ENCODE peak calls at places on chromosomes 13 and 19, in eight cellular contexts. One of them, this sample, is unnamed.

GRCh38 chr13:98782654-98783053 is 30.2 kb upstream of the SLC15A1 start:
- DNase-seq in activated T-helper 1 cell treated with Interleukin-2 at 50 U/mL for 16 hours: no peak
- DNase-seq in heart right ventricle: no peak
- DNase-seq in nephron progenitor cell: no peak
- DNase-seq in T1000: no peak
- DNase-seq in AML-193: no peak
- DNase-seq in smooth muscle cell of the brain vasculature: no peak
- DNase-seq in HCT116: no peak
- DNase-seq in this sample: no peak

GRCh38 chr19:33551676-33552075 is 30.1 kb upstream of the PEPD start:
- DNase-seq in activated T-helper 1 cell treated with Interleukin-2 at 50 U/mL for 16 hours: no peak
- DNase-seq in heart right ventricle: no peak
- DNase-seq in nephron progenitor cell: no peak
- DNase-seq in T1000: no peak
- DNase-seq in AML-193: no peak
- DNase-seq in smooth muscle cell of the brain vasculature: no peak
- DNase-seq in HCT116: no peak
- DNase-seq in this sample: no peak

GRCh38 chr19:19361075-19361594 is 40.5 kb downstream of the MAU2 start:
- DNase-seq in activated T-helper 1 cell treated with Interleukin-2 at 50 U/mL for 16 hours: peak
- DNase-seq in heart right ventricle: peak
- DNase-seq in nephron progenitor cell: peak
- DNase-seq in T1000: peak
- DNase-seq in AML-193: peak
- DNase-seq in smooth muscle cell of the brain vasculature: peak
- DNase-seq in HCT116: peak
- DNase-seq in this sample: peak

GRCh38 chr19:11423804-11424318 is 4.7 kb upstream of the RGL3 start:
- DNase-seq in activated T-helper 1 cell treated with Interleukin-2 at 50 U/mL for 16 hours: no peak
- DNase-seq in heart right ventricle: no peak
- DNase-seq in nephron progenitor cell: no peak
- DNase-seq in T1000: no peak
- DNase-seq in AML-193: no peak
- DNase-seq in smooth muscle cell of the brain vasculature: no peak
- DNase-seq in HCT116: no peak
- DNase-seq in this sample: no peak

GRCh38 chr13:72025836-72026235 is 158.8 kb upstream of the DACH1 start:
- DNase-seq in activated T-helper 1 cell treated with Interleukin-2 at 50 U/mL for 16 hours: no peak
- DNase-seq in heart right ventricle: no peak
- DNase-seq in nephron progenitor cell: no peak
- DNase-seq in T1000: no peak
- DNase-seq in AML-193: no peak
- DNase-seq in smooth muscle cell of the brain vasculature: no peak
- DNase-seq in HCT116: no peak
- DNase-seq in this sample: no peak

GRCh38 chr13:106318941-106319411 is 216.5 kb downstream of the EFNB2 start:
- DNase-seq in activated T-helper 1 cell treated with Interleukin-2 at 50 U/mL for 16 hours: no peak
- DNase-seq in heart right ventricle: no peak
- DNase-seq in nephron progenitor cell: no peak
- DNase-seq in T1000: peak
- DNase-seq in AML-193: no peak
- DNase-seq in smooth muscle cell of the brain vasculature: peak
- DNase-seq in HCT116: peak
- DNase-seq in this sample: no peak

GRCh38 chr19:54549224-54549623 is 24.4 kb upstream of the LILRA2 start:
- DNase-seq in activated T-helper 1 cell treated with Interleukin-2 at 50 U/mL for 16 hours: no peak
- DNase-seq in heart right ventricle: no peak
- DNase-seq in nephron progenitor cell: no peak
- DNase-seq in T1000: no peak
- DNase-seq in AML-193: no peak
- DNase-seq in smooth muscle cell of the brain vasculature: no peak
- DNase-seq in HCT116: no peak
- DNase-seq in this sample: no peak

GRCh38 chr13:36673838-36674326 is at the start of gene SERTM1:
- DNase-seq in activated T-helper 1 cell treated with Interleukin-2 at 50 U/mL for 16 hours: no peak
- DNase-seq in heart right ventricle: no peak
- DNase-seq in nephron progenitor cell: peak
- DNase-seq in T1000: peak
- DNase-seq in AML-193: no peak
- DNase-seq in smooth muscle cell of the brain vasculature: peak
- DNase-seq in HCT116: no peak
- DNase-seq in this sample: no peak

GRCh38 chr13:74765955-74766354 is 631.8 kb upstream of the KLF12 start:
- DNase-seq in activated T-helper 1 cell treated with Interleukin-2 at 50 U/mL for 16 hours: no peak
- DNase-seq in heart right ventricle: no peak
- DNase-seq in nephron progenitor cell: no peak
- DNase-seq in T1000: no peak
- DNase-seq in AML-193: no peak
- DNase-seq in smooth muscle cell of the brain vasculature: no peak
- DNase-seq in HCT116: no peak
- DNase-seq in this sample: no peak

GRCh38 chr13:109204252-109204651 is 574.8 kb downstream of the MYO16 start:
- DNase-seq in activated T-helper 1 cell treated with Interleukin-2 at 50 U/mL for 16 hours: no peak
- DNase-seq in heart right ventricle: no peak
- DNase-seq in nephron progenitor cell: no peak
- DNase-seq in T1000: no peak
- DNase-seq in AML-193: no peak
- DNase-seq in smooth muscle cell of the brain vasculature: no peak
- DNase-seq in HCT116: no peak
- DNase-seq in this sample: no peak

GRCh38 chr19:9991425-9992191 is 18.7 kb downstream of the COL5A3 start:
- DNase-seq in activated T-helper 1 cell treated with Interleukin-2 at 50 U/mL for 16 hours: no peak
- DNase-seq in heart right ventricle: no peak
- DNase-seq in nephron progenitor cell: peak
- DNase-seq in T1000: no peak
- DNase-seq in AML-193: no peak
- DNase-seq in smooth muscle cell of the brain vasculature: no peak
- DNase-seq in HCT116: no peak
- DNase-seq in this sample: no peak

GRCh38 chr13:52615817-52616216 is 26.4 kb upstream of the HNRNPA1L2 start:
- DNase-seq in activated T-helper 1 cell treated with Interleukin-2 at 50 U/mL for 16 hours: no peak
- DNase-seq in heart right ventricle: no peak
- DNase-seq in nephron progenitor cell: no peak
- DNase-seq in T1000: no peak
- DNase-seq in AML-193: no peak
- DNase-seq in smooth muscle cell of the brain vasculature: no peak
- DNase-seq in HCT116: no peak
- DNase-seq in this sample: no peak

GRCh38 chr19:51948979-51949378 is 21.7 kb downstream of the ZNF613 start:
- DNase-seq in activated T-helper 1 cell treated with Interleukin-2 at 50 U/mL for 16 hours: no peak
- DNase-seq in heart right ventricle: peak
- DNase-seq in nephron progenitor cell: no peak
- DNase-seq in T1000: peak
- DNase-seq in AML-193: no peak
- DNase-seq in smooth muscle cell of the brain vasculature: no peak
- DNase-seq in HCT116: no peak
- DNase-seq in this sample: no peak

GRCh38 chr19:47398707-47399106 is 20.6 kb downstream of the MEIS3 start:
- DNase-seq in activated T-helper 1 cell treated with Interleukin-2 at 50 U/mL for 16 hours: no peak
- DNase-seq in heart right ventricle: no peak
- DNase-seq in nephron progenitor cell: peak
- DNase-seq in T1000: no peak
- DNase-seq in AML-193: no peak
- DNase-seq in smooth muscle cell of the brain vasculature: no peak
- DNase-seq in HCT116: no peak
- DNase-seq in this sample: no peak

GRCh38 chr13:114089341-114089740 is 43.1 kb downstream of the RASA3 start:
- DNase-seq in activated T-helper 1 cell treated with Interleukin-2 at 50 U/mL for 16 hours: no peak
- DNase-seq in heart right ventricle: no peak
- DNase-seq in nephron progenitor cell: no peak
- DNase-seq in T1000: no peak
- DNase-seq in AML-193: no peak
- DNase-seq in smooth muscle cell of the brain vasculature: no peak
- DNase-seq in HCT116: no peak
- DNase-seq in this sample: no peak

GRCh38 chr19:34220472-34221063 is 33.8 kb upstream of the GARRE1 start:
- DNase-seq in activated T-helper 1 cell treated with Interleukin-2 at 50 U/mL for 16 hours: no peak
- DNase-seq in heart right ventricle: peak
- DNase-seq in nephron progenitor cell: peak
- DNase-seq in T1000: no peak
- DNase-seq in AML-193: peak
- DNase-seq in smooth muscle cell of the brain vasculature: peak
- DNase-seq in HCT116: peak
- DNase-seq in this sample: peak

GRCh38 chr13:106471957-106472543 is 63.4 kb downstream of the EFNB2 start:
- DNase-seq in activated T-helper 1 cell treated with Interleukin-2 at 50 U/mL for 16 hours: no peak
- DNase-seq in heart right ventricle: peak
- DNase-seq in nephron progenitor cell: no peak
- DNase-seq in T1000: peak
- DNase-seq in AML-193: no peak
- DNase-seq in smooth muscle cell of the brain vasculature: no peak
- DNase-seq in HCT116: peak
- DNase-seq in this sample: no peak

GRCh38 chr19:58181902-58182576 is 822 bp upstream of the ZNF274 start:
- DNase-seq in activated T-helper 1 cell treated with Interleukin-2 at 50 U/mL for 16 hours: peak
- DNase-seq in heart right ventricle: peak
- DNase-seq in nephron progenitor cell: peak
- DNase-seq in T1000: peak
- DNase-seq in AML-193: peak
- DNase-seq in smooth muscle cell of the brain vasculature: no peak
- DNase-seq in HCT116: no peak
- DNase-seq in this sample: peak

GRCh38 chr13:32669030-32669646 is 82.9 kb downstream of the PDS5B start:
- DNase-seq in activated T-helper 1 cell treated with Interleukin-2 at 50 U/mL for 16 hours: no peak
- DNase-seq in heart right ventricle: no peak
- DNase-seq in nephron progenitor cell: no peak
- DNase-seq in T1000: no peak
- DNase-seq in AML-193: peak
- DNase-seq in smooth muscle cell of the brain vasculature: peak
- DNase-seq in HCT116: peak
- DNase-seq in this sample: peak

GRCh38 chr13:106532111-106532929 is 3.1 kb downstream of the EFNB2 start:
- DNase-seq in activated T-helper 1 cell treated with Interleukin-2 at 50 U/mL for 16 hours: no peak
- DNase-seq in heart right ventricle: no peak
- DNase-seq in nephron progenitor cell: no peak
- DNase-seq in T1000: no peak
- DNase-seq in AML-193: no peak
- DNase-seq in smooth muscle cell of the brain vasculature: no peak
- DNase-seq in HCT116: no peak
- DNase-seq in this sample: no peak

GRCh38 chr13:30382836-30383525 is 39.3 kb upstream of the UBE2L5 start:
- DNase-seq in activated T-helper 1 cell treated with Interleukin-2 at 50 U/mL for 16 hours: no peak
- DNase-seq in heart right ventricle: no peak
- DNase-seq in nephron progenitor cell: no peak
- DNase-seq in T1000: no peak
- DNase-seq in AML-193: no peak
- DNase-seq in smooth muscle cell of the brain vasculature: no peak
- DNase-seq in HCT116: no peak
- DNase-seq in this sample: no peak

GRCh38 chr19:41816761-41817160 is 20.4 kb downstream of the CEACAM3 start:
- DNase-seq in activated T-helper 1 cell treated with Interleukin-2 at 50 U/mL for 16 hours: no peak
- DNase-seq in heart right ventricle: no peak
- DNase-seq in nephron progenitor cell: no peak
- DNase-seq in T1000: no peak
- DNase-seq in AML-193: no peak
- DNase-seq in smooth muscle cell of the brain vasculature: no peak
- DNase-seq in HCT116: no peak
- DNase-seq in this sample: no peak

GRCh38 chr19:40693150-40693788 is 2.8 kb upstream of the NUMBL start:
- DNase-seq in activated T-helper 1 cell treated with Interleukin-2 at 50 U/mL for 16 hours: no peak
- DNase-seq in heart right ventricle: no peak
- DNase-seq in nephron progenitor cell: no peak
- DNase-seq in T1000: no peak
- DNase-seq in AML-193: no peak
- DNase-seq in smooth muscle cell of the brain vasculature: no peak
- DNase-seq in HCT116: no peak
- DNase-seq in this sample: no peak

GRCh38 chr13:20721454-20722357 is 18.2 kb downstream of the IL17D start:
- DNase-seq in activated T-helper 1 cell treated with Interleukin-2 at 50 U/mL for 16 hours: no peak
- DNase-seq in heart right ventricle: peak
- DNase-seq in nephron progenitor cell: peak
- DNase-seq in T1000: no peak
- DNase-seq in AML-193: no peak
- DNase-seq in smooth muscle cell of the brain vasculature: no peak
- DNase-seq in HCT116: no peak
- DNase-seq in this sample: no peak

GRCh38 chr13:103188688-103189326 is 122.6 kb upstream of the SLC10A2 start:
- DNase-seq in activated T-helper 1 cell treated with Interleukin-2 at 50 U/mL for 16 hours: no peak
- DNase-seq in heart right ventricle: no peak
- DNase-seq in nephron progenitor cell: no peak
- DNase-seq in T1000: no peak
- DNase-seq in AML-193: peak
- DNase-seq in smooth muscle cell of the brain vasculature: no peak
- DNase-seq in HCT116: no peak
- DNase-seq in this sample: no peak

GRCh38 chr13:30340367-30341184 is 33.2 kb upstream of the KATNAL1 start:
- DNase-seq in activated T-helper 1 cell treated with Interleukin-2 at 50 U/mL for 16 hours: no peak
- DNase-seq in heart right ventricle: peak
- DNase-seq in nephron progenitor cell: no peak
- DNase-seq in T1000: no peak
- DNase-seq in AML-193: peak
- DNase-seq in smooth muscle cell of the brain vasculature: peak
- DNase-seq in HCT116: peak
- DNase-seq in this sample: no peak

GRCh38 chr13:99218545-99218944 is 17.9 kb downstream of the UBAC2 start:
- DNase-seq in activated T-helper 1 cell treated with Interleukin-2 at 50 U/mL for 16 hours: no peak
- DNase-seq in heart right ventricle: peak
- DNase-seq in nephron progenitor cell: peak
- DNase-seq in T1000: no peak
- DNase-seq in AML-193: no peak
- DNase-seq in smooth muscle cell of the brain vasculature: no peak
- DNase-seq in HCT116: no peak
- DNase-seq in this sample: no peak

GRCh38 chr19:40803857-40804782 is 5.1 kb downstream of the EGLN2 start:
- DNase-seq in activated T-helper 1 cell treated with Interleukin-2 at 50 U/mL for 16 hours: peak
- DNase-seq in heart right ventricle: peak
- DNase-seq in nephron progenitor cell: no peak
- DNase-seq in T1000: no peak
- DNase-seq in AML-193: no peak
- DNase-seq in smooth muscle cell of the brain vasculature: no peak
- DNase-seq in HCT116: no peak
- DNase-seq in this sample: peak

This sample was measured in CD8-positive, alpha-beta memory T cell.